ENCODE peak calls at places on chromosomes 16 and 17, in nine cellular contexts. Y, W, J, N, V, A, G, S and C are unnamed samples.

GRCh38 chr17:75498019-75498725 is 17.2 kb downstream of the CASKIN2 start:
- DNase-seq in Y (no peak), J (no peak), G (no peak), W (no peak), A (no peak), N (no peak), V (no peak), S (no peak), C (no peak)

GRCh38 chr17:3657874-3658783 is 10.2 kb downstream of the TAX1BP3 start:
- DNase-seq in V (no peak), S (no peak), G (no peak), A (no peak), J (no peak), N (no peak), W (no peak), Y (no peak), C (no peak)

GRCh38 chr16:51577621-51578303 is 426.7 kb upstream of the SALL1 start:
- DNase-seq in S (peak), Y (no peak), N (no peak), G (peak), W (peak), J (peak), A (no peak), V (peak), C (no peak)

GRCh38 chr17:1485748-1486376 is 6.6 kb downstream of the MYO1C start:
- DNase-seq in S (peak), A (peak), Y (peak), J (no peak), V (no peak), G (no peak), N (no peak), W (peak), C (peak)

GRCh38 chr17:55588446-55588845 is 77.2 kb upstream of the SMIM36 start:
- DNase-seq in N (no peak), A (no peak), S (no peak), J (no peak), G (no peak), Y (no peak), V (no peak), W (peak), C (no peak)

GRCh38 chr17:70172449-70172848 is 3.1 kb downstream of the KCNJ2 start:
- DNase-seq in S (no peak), G (no peak), N (no peak), A (no peak), Y (no peak), J (no peak), V (no peak), W (no peak), C (no peak)

GRCh38 chr16:26317885-26318284 is 626.1 kb downstream of the HS3ST4 start:
- DNase-seq in V (peak), S (no peak), N (no peak), G (no peak), A (no peak), J (no peak), W (no peak), Y (no peak), C (no peak)

GRCh38 chr16:22092143-22092933 is at the start of gene VWA3A:
- DNase-seq in W (peak), A (no peak), Y (no peak), S (no peak), V (peak), J (no peak), N (peak), G (peak), C (no peak)

GRCh38 chr16:24088767-24089166 is 167.4 kb upstream of the CACNG3 start:
- DNase-seq in J (no peak), N (no peak), V (no peak), S (no peak), W (no peak), Y (no peak), A (no peak), G (no peak), C (no peak)

GRCh38 chr16:14193316-14193871 is 122.3 kb downstream of the MRTFB start:
- DNase-seq in S (no peak), N (no peak), Y (peak), J (peak), W (no peak), G (no peak), A (no peak), V (peak), C (no peak)

GRCh38 chr16:78786635-78787034 is 687.2 kb downstream of the WWOX start:
- DNase-seq in A (no peak), V (no peak), S (no peak), W (no peak), J (no peak), G (no peak), Y (no peak), N (no peak), C (no peak)

GRCh38 chr16:87334611-87335305 is 17.6 kb upstream of the C16orf95 start:
- DNase-seq in J (no peak), Y (no peak), A (no peak), G (no peak), W (no peak), S (no peak), V (no peak), N (no peak), C (no peak)

GRCh38 chr16:2486645-2487516 is 12.0 kb downstream of the TBC1D24 start:
- DNase-seq in S (no peak), A (peak), J (peak), V (no peak), G (peak), W (no peak), N (peak), Y (peak), C (no peak)